ENCODE peak calls at places on chromosomes 12 and 14, in four cellular contexts. One of them, this sample, is unnamed.

GRCh38 chr12:121288158-121288848 is 8.2 kb downstream of the CAMKK2 start:
- DNase-seq in cardiac fibroblast: no peak
- DNase-seq in activated CD4-positive, alpha-beta T cell treated with anti-CD3 and anti-CD28 coated beads, Interleukin-2, amount 10 ng/mL, durations not matched to agents 7 days and 5 days: no peak
- DNase-seq in nucleus accumbens: no peak
- DNase-seq in this sample: peak; percentile 70

GRCh38 chr12:1859643-1860042 is 39.3 kb downstream of the LRTM2 start:
- DNase-seq in activated CD4-positive, alpha-beta T cell treated with anti-CD3 and anti-CD28 coated beads, Interleukin-2, amount 10 ng/mL, durations not matched to agents 7 days and 5 days: no peak
- DNase-seq in nucleus accumbens: no peak
- DNase-seq in cardiac fibroblast: no peak
- DNase-seq in this sample: no peak

GRCh38 chr12:105741786-105742566 is 396.8 kb downstream of the NUAK1 start:
- DNase-seq in nucleus accumbens: no peak
- DNase-seq in activated CD4-positive, alpha-beta T cell treated with anti-CD3 and anti-CD28 coated beads, Interleukin-2, amount 10 ng/mL, durations not matched to agents 7 days and 5 days: no peak
- DNase-seq in cardiac fibroblast: peak; percentile 96
- DNase-seq in this sample: no peak

GRCh38 chr14:71692496-71692895 is 239.7 kb upstream of the RGS6 start:
- DNase-seq in cardiac fibroblast: peak; percentile 71
- DNase-seq in nucleus accumbens: peak; percentile 66
- DNase-seq in activated CD4-positive, alpha-beta T cell treated with anti-CD3 and anti-CD28 coated beads, Interleukin-2, amount 10 ng/mL, durations not matched to agents 7 days and 5 days: no peak
- DNase-seq in this sample: peak; percentile 46

GRCh38 chr14:63938198-63939005 is 85.6 kb downstream of the SYNE2 start:
- DNase-seq in activated CD4-positive, alpha-beta T cell treated with anti-CD3 and anti-CD28 coated beads, Interleukin-2, amount 10 ng/mL, durations not matched to agents 7 days and 5 days: peak; percentile 52
- DNase-seq in nucleus accumbens: no peak
- DNase-seq in cardiac fibroblast: peak; percentile 43
- DNase-seq in this sample: no peak

GRCh38 chr12:67720383-67720856 is 71.9 kb downstream of the DYRK2 start:
- DNase-seq in activated CD4-positive, alpha-beta T cell treated with anti-CD3 and anti-CD28 coated beads, Interleukin-2, amount 10 ng/mL, durations not matched to agents 7 days and 5 days: no peak
- DNase-seq in nucleus accumbens: no peak
- DNase-seq in cardiac fibroblast: peak; percentile 39
- DNase-seq in this sample: no peak

GRCh38 chr14:96251656-96252155 is 4.3 kb upstream of the BDKRB1 start:
- DNase-seq in cardiac fibroblast: no peak
- DNase-seq in activated CD4-positive, alpha-beta T cell treated with anti-CD3 and anti-CD28 coated beads, Interleukin-2, amount 10 ng/mL, durations not matched to agents 7 days and 5 days: no peak
- DNase-seq in nucleus accumbens: no peak
- DNase-seq in this sample: no peak

GRCh38 chr12:130665753-130666152 is 50.3 kb downstream of the RIMBP2 start:
- DNase-seq in nucleus accumbens: no peak
- DNase-seq in activated CD4-positive, alpha-beta T cell treated with anti-CD3 and anti-CD28 coated beads, Interleukin-2, amount 10 ng/mL, durations not matched to agents 7 days and 5 days: no peak
- DNase-seq in cardiac fibroblast: no peak
- DNase-seq in this sample: no peak

GRCh38 chr12:104374071-104374470 is 70.5 kb downstream of the EID3 start:
- DNase-seq in activated CD4-positive, alpha-beta T cell treated with anti-CD3 and anti-CD28 coated beads, Interleukin-2, amount 10 ng/mL, durations not matched to agents 7 days and 5 days: no peak
- DNase-seq in nucleus accumbens: no peak
- DNase-seq in cardiac fibroblast: no peak
- DNase-seq in this sample: no peak

GRCh38 chr12:5083955-5084849 is 40.5 kb downstream of the KCNA5 start:
- DNase-seq in activated CD4-positive, alpha-beta T cell treated with anti-CD3 and anti-CD28 coated beads, Interleukin-2, amount 10 ng/mL, durations not matched to agents 7 days and 5 days: peak; percentile 35
- DNase-seq in cardiac fibroblast: peak; percentile 68
- DNase-seq in nucleus accumbens: peak; percentile 63
- DNase-seq in this sample: peak; percentile 58

GRCh38 chr12:52249511-52250047 is 16.5 kb downstream of the KRT7 start:
- DNase-seq in nucleus accumbens: no peak
- DNase-seq in activated CD4-positive, alpha-beta T cell treated with anti-CD3 and anti-CD28 coated beads, Interleukin-2, amount 10 ng/mL, durations not matched to agents 7 days and 5 days: no peak
- DNase-seq in cardiac fibroblast: no peak
- DNase-seq in this sample: no peak

GRCh38 chr12:80861636-80862378 is 75.9 kb downstream of the LIN7A start:
- DNase-seq in nucleus accumbens: no peak
- DNase-seq in activated CD4-positive, alpha-beta T cell treated with anti-CD3 and anti-CD28 coated beads, Interleukin-2, amount 10 ng/mL, durations not matched to agents 7 days and 5 days: no peak
- DNase-seq in cardiac fibroblast: peak; percentile 46
- DNase-seq in this sample: no peak

GRCh38 chr12:10223208-10223607 is 10.5 kb downstream of the GABARAPL1 start:
- DNase-seq in nucleus accumbens: no peak
- DNase-seq in activated CD4-positive, alpha-beta T cell treated with anti-CD3 and anti-CD28 coated beads, Interleukin-2, amount 10 ng/mL, durations not matched to agents 7 days and 5 days: no peak
- DNase-seq in cardiac fibroblast: no peak
- DNase-seq in this sample: peak; percentile 79

GRCh38 chr14:102492523-102492910 is 17.1 kb downstream of the ANKRD9 start:
- DNase-seq in nucleus accumbens: no peak
- DNase-seq in activated CD4-positive, alpha-beta T cell treated with anti-CD3 and anti-CD28 coated beads, Interleukin-2, amount 10 ng/mL, durations not matched to agents 7 days and 5 days: no peak
- DNase-seq in cardiac fibroblast: no peak
- DNase-seq in this sample: no peak

GRCh38 chr12:53292441-53292840 is 2.9 kb upstream of the PFDN5 start:
- DNase-seq in nucleus accumbens: no peak
- DNase-seq in cardiac fibroblast: no peak
- DNase-seq in activated CD4-positive, alpha-beta T cell treated with anti-CD3 and anti-CD28 coated beads, Interleukin-2, amount 10 ng/mL, durations not matched to agents 7 days and 5 days: no peak
- DNase-seq in this sample: no peak

GRCh38 chr14:75281691-75282000 is 3.0 kb downstream of the FOS start:
- DNase-seq in cardiac fibroblast: no peak
- DNase-seq in activated CD4-positive, alpha-beta T cell treated with anti-CD3 and anti-CD28 coated beads, Interleukin-2, amount 10 ng/mL, durations not matched to agents 7 days and 5 days: no peak
- DNase-seq in nucleus accumbens: no peak
- DNase-seq in this sample: no peak

GRCh38 chr14:36254020-36254614 is 66.3 kb downstream of the MBIP start:
- DNase-seq in nucleus accumbens: no peak
- DNase-seq in cardiac fibroblast: peak; percentile 7
- DNase-seq in activated CD4-positive, alpha-beta T cell treated with anti-CD3 and anti-CD28 coated beads, Interleukin-2, amount 10 ng/mL, durations not matched to agents 7 days and 5 days: no peak
- DNase-seq in this sample: no peak

GRCh38 chr12:6084261-6084968 is 40.1 kb downstream of the VWF start:
- DNase-seq in activated CD4-positive, alpha-beta T cell treated with anti-CD3 and anti-CD28 coated beads, Interleukin-2, amount 10 ng/mL, durations not matched to agents 7 days and 5 days: no peak
- DNase-seq in nucleus accumbens: peak; percentile 54
- DNase-seq in cardiac fibroblast: peak; percentile 80
- DNase-seq in this sample: no peak

GRCh38 chr12:92871121-92871520 is 58.0 kb downstream of the EEA1 start:
- DNase-seq in cardiac fibroblast: no peak
- DNase-seq in activated CD4-positive, alpha-beta T cell treated with anti-CD3 and anti-CD28 coated beads, Interleukin-2, amount 10 ng/mL, durations not matched to agents 7 days and 5 days: no peak
- DNase-seq in nucleus accumbens: no peak
- DNase-seq in this sample: no peak

GRCh38 chr14:100546051-100546443 is 41.2 kb downstream of the BEGAIN start:
- DNase-seq in cardiac fibroblast: peak; percentile 19
- DNase-seq in activated CD4-positive, alpha-beta T cell treated with anti-CD3 and anti-CD28 coated beads, Interleukin-2, amount 10 ng/mL, durations not matched to agents 7 days and 5 days: no peak
- DNase-seq in nucleus accumbens: no peak
- DNase-seq in this sample: no peak

GRCh38 chr14:27389402-27389801 is 791.6 kb upstream of the NOVA1 start:
- DNase-seq in nucleus accumbens: no peak
- DNase-seq in activated CD4-positive, alpha-beta T cell treated with anti-CD3 and anti-CD28 coated beads, Interleukin-2, amount 10 ng/mL, durations not matched to agents 7 days and 5 days: no peak
- DNase-seq in cardiac fibroblast: no peak
- DNase-seq in this sample: no peak

GRCh38 chr12:91111366-91112321 is at the start of gene LUM:
- DNase-seq in cardiac fibroblast: peak; percentile 64
- DNase-seq in activated CD4-positive, alpha-beta T cell treated with anti-CD3 and anti-CD28 coated beads, Interleukin-2, amount 10 ng/mL, durations not matched to agents 7 days and 5 days: no peak
- DNase-seq in nucleus accumbens: no peak
- DNase-seq in this sample: no peak

GRCh38 chr12:38120438-38120837 is 196.1 kb upstream of the ALG10B start:
- DNase-seq in activated CD4-positive, alpha-beta T cell treated with anti-CD3 and anti-CD28 coated beads, Interleukin-2, amount 10 ng/mL, durations not matched to agents 7 days and 5 days: no peak
- DNase-seq in nucleus accumbens: no peak
- DNase-seq in cardiac fibroblast: no peak
- DNase-seq in this sample: no peak

GRCh38 chr14:52397844-52398243 is 83.7 kb downstream of the PTGER2 start:
- DNase-seq in cardiac fibroblast: peak; percentile 64
- DNase-seq in nucleus accumbens: no peak
- DNase-seq in activated CD4-positive, alpha-beta T cell treated with anti-CD3 and anti-CD28 coated beads, Interleukin-2, amount 10 ng/mL, durations not matched to agents 7 days and 5 days: no peak
- DNase-seq in this sample: no peak

GRCh38 chr12:98551787-98552186 is 36.4 kb downstream of the TMPO start:
- DNase-seq in activated CD4-positive, alpha-beta T cell treated with anti-CD3 and anti-CD28 coated beads, Interleukin-2, amount 10 ng/mL, durations not matched to agents 7 days and 5 days: no peak
- DNase-seq in nucleus accumbens: no peak
- DNase-seq in cardiac fibroblast: no peak
- DNase-seq in this sample: no peak

GRCh38 chr12:53205747-53206146 is 1.3 kb downstream of the ITGB7 start:
- DNase-seq in cardiac fibroblast: peak; percentile 82
- DNase-seq in nucleus accumbens: no peak
- DNase-seq in activated CD4-positive, alpha-beta T cell treated with anti-CD3 and anti-CD28 coated beads, Interleukin-2, amount 10 ng/mL, durations not matched to agents 7 days and 5 days: peak; percentile 82
- DNase-seq in this sample: no peak

GRCh38 chr12:103470664-103471063 is 25.1 kb downstream of the C12orf42 start:
- DNase-seq in activated CD4-positive, alpha-beta T cell treated with anti-CD3 and anti-CD28 coated beads, Interleukin-2, amount 10 ng/mL, durations not matched to agents 7 days and 5 days: no peak
- DNase-seq in nucleus accumbens: no peak
- DNase-seq in cardiac fibroblast: no peak
- DNase-seq in this sample: no peak

GRCh38 chr14:56494167-56494566 is 85.4 kb upstream of the TMEM260 start:
- DNase-seq in nucleus accumbens: no peak
- DNase-seq in cardiac fibroblast: no peak
- DNase-seq in activated CD4-positive, alpha-beta T cell treated with anti-CD3 and anti-CD28 coated beads, Interleukin-2, amount 10 ng/mL, durations not matched to agents 7 days and 5 days: no peak
- DNase-seq in this sample: no peak

GRCh38 chr14:20612403-20612802 is 21.2 kb upstream of the RNASE12 start:
- DNase-seq in activated CD4-positive, alpha-beta T cell treated with anti-CD3 and anti-CD28 coated beads, Interleukin-2, amount 10 ng/mL, durations not matched to agents 7 days and 5 days: no peak
- DNase-seq in cardiac fibroblast: no peak
- DNase-seq in nucleus accumbens: peak; percentile 11
- DNase-seq in this sample: no peak

GRCh38 chr12:46445093-46445492 is 72.5 kb upstream of the SLC38A2 start:
- DNase-seq in nucleus accumbens: no peak
- DNase-seq in activated CD4-positive, alpha-beta T cell treated with anti-CD3 and anti-CD28 coated beads, Interleukin-2, amount 10 ng/mL, durations not matched to agents 7 days and 5 days: no peak
- DNase-seq in cardiac fibroblast: peak; percentile 47
- DNase-seq in this sample: no peak

GRCh38 chr12:47885012-47885501 is 19.7 kb downstream of the VDR start:
- DNase-seq in activated CD4-positive, alpha-beta T cell treated with anti-CD3 and anti-CD28 coated beads, Interleukin-2, amount 10 ng/mL, durations not matched to agents 7 days and 5 days: peak; percentile 62
- DNase-seq in nucleus accumbens: no peak
- DNase-seq in cardiac fibroblast: no peak
- DNase-seq in this sample: no peak

GRCh38 chr12:56517854-56518253 is 3.8 kb upstream of the RBMS2 start:
- DNase-seq in cardiac fibroblast: no peak
- DNase-seq in nucleus accumbens: no peak
- DNase-seq in activated CD4-positive, alpha-beta T cell treated with anti-CD3 and anti-CD28 coated beads, Interleukin-2, amount 10 ng/mL, durations not matched to agents 7 days and 5 days: no peak
- DNase-seq in this sample: no peak

GRCh38 chr12:42741771-42742510 is 152.4 kb upstream of the PRICKLE1 start:
- DNase-seq in activated CD4-positive, alpha-beta T cell treated with anti-CD3 and anti-CD28 coated beads, Interleukin-2, amount 10 ng/mL, durations not matched to agents 7 days and 5 days: no peak
- DNase-seq in nucleus accumbens: no peak
- DNase-seq in cardiac fibroblast: peak; percentile 46
- DNase-seq in this sample: no peak

GRCh38 chr12:50111417-50111692 is 681 bp upstream of the COX14 start:
- DNase-seq in nucleus accumbens: no peak
- DNase-seq in cardiac fibroblast: no peak
- DNase-seq in activated CD4-positive, alpha-beta T cell treated with anti-CD3 and anti-CD28 coated beads, Interleukin-2, amount 10 ng/mL, durations not matched to agents 7 days and 5 days: no peak
- DNase-seq in this sample: no peak

GRCh38 chr14:103528158-103528511 is 861 bp upstream of the TRMT61A start:
- DNase-seq in nucleus accumbens: peak; percentile 58
- DNase-seq in activated CD4-positive, alpha-beta T cell treated with anti-CD3 and anti-CD28 coated beads, Interleukin-2, amount 10 ng/mL, durations not matched to agents 7 days and 5 days: no peak
- DNase-seq in cardiac fibroblast: peak; percentile 40
- DNase-seq in this sample: no peak

GRCh38 chr12:57027011-57027804 is 10.9 kb upstream of the TAC3 start:
- DNase-seq in nucleus accumbens: no peak
- DNase-seq in cardiac fibroblast: no peak
- DNase-seq in activated CD4-positive, alpha-beta T cell treated with anti-CD3 and anti-CD28 coated beads, Interleukin-2, amount 10 ng/mL, durations not matched to agents 7 days and 5 days: no peak
- DNase-seq in this sample: no peak

GRCh38 chr12:68667286-68667685 is 19.5 kb upstream of the NUP107 start:
- DNase-seq in nucleus accumbens: no peak
- DNase-seq in activated CD4-positive, alpha-beta T cell treated with anti-CD3 and anti-CD28 coated beads, Interleukin-2, amount 10 ng/mL, durations not matched to agents 7 days and 5 days: no peak
- DNase-seq in cardiac fibroblast: no peak
- DNase-seq in this sample: no peak

This sample was measured in putamen.